ENCODE peak calls at places on chromosomes 2 and 18, in ten cellular contexts. Y is CD8-positive, alpha-beta memory T cell; K is HCT116; Q is non-pigmented ciliary epithelial cell; P is globus pallidus; J is activated naive CD4-positive, alpha-beta T cell treated with anti-CD3 and anti-CD28 coated beads, Interleukin-2, amount 10 ng/mL, durations not matched to agents 7 days and 5 days; U is NCI-H2029; F is memory B cell; I is DMS79 treated with DMSO at 0.1 percent for 48 hours; S is A549. M is an unnamed sample.

GRCh38 chr2:15934291-15934945 is 5.9 kb upstream of the MYCN start:
- DNase-seq in Y (no peak), K (no peak), Q (no peak), P (no peak), J (no peak), U (no peak), F (no peak), I (no peak), S (no peak), M (no peak)

GRCh38 chr2:227164745-227165350 is 424 bp downstream of the COL4A3 start:
- DNase-seq in Y (no peak), K (no peak), Q (no peak), P (no peak), J (peak), U (peak), F (peak), I (no peak), S (peak), M (no peak)

GRCh38 chr2:151437630-151438029 is 27.9 kb downstream of the RIF1 start:
- DNase-seq in Y (no peak), K (peak), Q (no peak), P (no peak), J (no peak), U (no peak), F (peak), I (peak), S (peak), M (no peak)

GRCh38 chr2:205746408-205746785 is 64.1 kb downstream of the NRP2 start:
- DNase-seq in Y (no peak), K (no peak), Q (no peak), P (no peak), J (no peak), U (no peak), F (no peak), I (no peak), S (peak), M (no peak)

GRCh38 chr2:240573516-240574385 is 5.5 kb downstream of the RNPEPL1 start:
- DNase-seq in Y (no peak), K (no peak), Q (no peak), P (no peak), J (no peak), U (no peak), F (no peak), I (no peak), S (no peak), M (no peak)

GRCh38 chr18:13159579-13159978 is 59.0 kb upstream of the LDLRAD4 start:
- DNase-seq in Y (no peak), K (peak), Q (peak), P (peak), J (peak), U (peak), F (peak), I (no peak), S (peak), M (peak)

GRCh38 chr18:63107931-63108330 is 211.6 kb downstream of the BCL2 start:
- DNase-seq in Y (no peak), K (no peak), Q (no peak), P (no peak), J (no peak), U (no peak), F (no peak), I (no peak), S (no peak), M (no peak)

GRCh38 chr2:137261858-137262585 is 496.7 kb downstream of the THSD7B start:
- DNase-seq in Y (no peak), K (no peak), Q (no peak), P (no peak), J (no peak), U (no peak), F (no peak), I (no peak), S (no peak), M (no peak)

GRCh38 chr18:59052965-59053960 is 86.4 kb upstream of the SEC11C start:
- DNase-seq in Y (no peak), K (no peak), Q (no peak), P (no peak), J (no peak), U (no peak), F (no peak), I (no peak), S (no peak), M (no peak)

GRCh38 chr2:159090514-159091201 is 122.2 kb downstream of the TANC1 start:
- DNase-seq in Y (no peak), K (no peak), Q (no peak), P (no peak), J (no peak), U (no peak), F (no peak), I (no peak), S (no peak), M (no peak)

GRCh38 chr2:171564463-171564862 is 42.2 kb downstream of the CYBRD1 start:
- DNase-seq in Y (no peak), K (no peak), Q (no peak), P (no peak), J (no peak), U (no peak), F (no peak), I (no peak), S (no peak), M (no peak)

GRCh38 chr2:96832751-96833507 is 10.9 kb downstream of the ANKRD23 start:
- DNase-seq in Y (no peak), K (no peak), Q (peak), P (no peak), J (no peak), U (peak), F (no peak), I (peak), S (peak), M (peak)

GRCh38 chr18:23069481-23069880 is 65.8 kb upstream of the CABLES1 start:
- DNase-seq in Y (no peak), K (no peak), Q (no peak), P (no peak), J (peak), U (no peak), F (no peak), I (no peak), S (no peak), M (no peak)

GRCh38 chr2:44937688-44938240 is 3.7 kb upstream of the SIX3 start:
- DNase-seq in Y (no peak), K (peak), Q (no peak), P (no peak), J (no peak), U (peak), F (no peak), I (no peak), S (peak), M (no peak)

M was measured in NT2/D1.